ENCODE peak calls at places on chromosomes 11 and 22, in five cellular contexts. One of them, this sample, is unnamed.

GRCh38 chr11:68472778-68473177 is 12.2 kb downstream of the PPP6R3 start:
- DNase-seq in uterus: no peak
- DNase-seq in endodermal cell: no peak
- DNase-seq in PC-9: no peak
- DNase-seq in body of pancreas: no peak
- DNase-seq in this sample: no peak

GRCh38 chr11:73204711-73205121 is 13.4 kb upstream of the P2RY2 start:
- DNase-seq in uterus: peak; percentile 11
- DNase-seq in endodermal cell: peak; percentile 38
- DNase-seq in PC-9: no peak
- DNase-seq in body of pancreas: peak; percentile 77
- DNase-seq in this sample: no peak

GRCh38 chr22:25448435-25449051 is 115.9 kb upstream of the GRK3 start:
- DNase-seq in uterus: no peak
- DNase-seq in endodermal cell: peak; percentile 51
- DNase-seq in PC-9: no peak
- DNase-seq in body of pancreas: no peak
- DNase-seq in this sample: no peak

GRCh38 chr22:11253000-11253511 is 4274.9 kb upstream of the OR11H1 start:
- DNase-seq in uterus: peak; percentile 6
- DNase-seq in endodermal cell: no peak
- DNase-seq in PC-9: no peak
- DNase-seq in body of pancreas: no peak
- DNase-seq in this sample: peak; percentile 16

GRCh38 chr22:32564170-32565001 is 89.8 kb downstream of the FBXO7 start:
- DNase-seq in uterus: no peak
- DNase-seq in endodermal cell: no peak
- DNase-seq in PC-9: no peak
- DNase-seq in body of pancreas: no peak
- DNase-seq in this sample: no peak

GRCh38 chr22:24069721-24070120 is 58.6 kb downstream of the CABIN1 start:
- DNase-seq in uterus: no peak
- DNase-seq in endodermal cell: no peak
- DNase-seq in PC-9: no peak
- DNase-seq in body of pancreas: no peak
- DNase-seq in this sample: no peak

GRCh38 chr11:113473983-113474361 is 1.2 kb downstream of the DRD2 start:
- DNase-seq in uterus: no peak
- DNase-seq in endodermal cell: no peak
- DNase-seq in PC-9: no peak
- DNase-seq in body of pancreas: no peak
- DNase-seq in this sample: no peak

GRCh38 chr11:62546244-62546936 is at the start of gene AHNAK:
- DNase-seq in uterus: peak; percentile 84
- DNase-seq in endodermal cell: peak; percentile 90
- DNase-seq in PC-9: peak; percentile 83
- DNase-seq in body of pancreas: peak; percentile 76
- DNase-seq in this sample: peak; percentile 89

GRCh38 chr22:20234314-20234682 is 33.8 kb downstream of the RTN4R start:
- DNase-seq in uterus: no peak
- DNase-seq in endodermal cell: no peak
- DNase-seq in PC-9: no peak
- DNase-seq in body of pancreas: no peak
- DNase-seq in this sample: no peak

GRCh38 chr11:43567396-43567975 is 113.1 kb upstream of the HSD17B12 start:
- DNase-seq in uterus: no peak
- DNase-seq in endodermal cell: peak; percentile 61
- DNase-seq in PC-9: no peak
- DNase-seq in body of pancreas: no peak
- DNase-seq in this sample: no peak

GRCh38 chr22:46581580-46582244 is 38.5 kb upstream of the GRAMD4 start:
- DNase-seq in uterus: no peak
- DNase-seq in endodermal cell: peak; percentile 54
- DNase-seq in PC-9: no peak
- DNase-seq in body of pancreas: no peak
- DNase-seq in this sample: no peak

GRCh38 chr11:72989727-72990126 is 152.4 kb downstream of the FCHSD2 start:
- DNase-seq in uterus: no peak
- DNase-seq in endodermal cell: no peak
- DNase-seq in PC-9: no peak
- DNase-seq in body of pancreas: no peak
- DNase-seq in this sample: no peak

DNA sequence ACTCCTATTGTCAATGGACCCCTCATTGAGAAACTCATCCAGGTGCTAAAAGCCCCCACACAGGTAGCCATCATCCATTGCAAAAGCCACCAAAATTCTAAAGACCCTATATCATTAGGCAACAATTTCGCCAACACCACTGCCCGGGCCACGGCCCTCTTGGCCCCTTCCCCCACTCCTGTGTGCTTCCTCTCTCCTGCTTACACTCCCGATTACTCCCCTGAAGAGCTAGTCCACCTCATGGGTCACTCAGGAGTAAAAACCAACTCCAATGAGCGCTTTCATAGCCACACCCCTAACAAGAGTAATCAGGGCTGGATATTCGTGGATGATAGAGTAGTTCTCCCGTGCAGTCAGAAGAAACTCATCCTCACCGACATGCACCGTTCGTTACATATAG is 8.9 kb upstream of the OR56A3 start:
- DNase-seq in uterus: no peak
- DNase-seq in endodermal cell: no peak
- DNase-seq in PC-9: no peak
- DNase-seq in body of pancreas: no peak
- DNase-seq in this sample: no peak
- H3K9me3 ChIP-seq in uterus: no peaks in the 10 kb centered on the region
- H3K9me3 ChIP-seq in endodermal cell: no peaks in the 10 kb centered on the region
- H3K9me3 ChIP-seq in PC-9: no peaks in the 10 kb centered on the region
- H3K9me3 ChIP-seq in body of pancreas: no peaks in the 10 kb centered on the region
- H3K9me3 ChIP-seq in this sample: no peaks in the 10 kb centered on the region

GRCh38 chr22:44730034-44730433 is 22.3 kb upstream of the ARHGAP8 start:
- DNase-seq in uterus: no peak
- DNase-seq in endodermal cell: no peak
- DNase-seq in PC-9: no peak
- DNase-seq in body of pancreas: no peak
- DNase-seq in this sample: peak; percentile 30

GRCh38 chr22:44727709-44728108 is 24.7 kb upstream of the ARHGAP8 start:
- DNase-seq in uterus: no peak
- DNase-seq in endodermal cell: no peak
- DNase-seq in PC-9: no peak
- DNase-seq in body of pancreas: no peak
- DNase-seq in this sample: peak; percentile 12

GRCh38 chr22:44728761-44729261 is 23.6 kb upstream of the ARHGAP8 start:
- DNase-seq in uterus: peak; percentile 67
- DNase-seq in endodermal cell: no peak
- DNase-seq in PC-9: no peak
- DNase-seq in body of pancreas: no peak
- DNase-seq in this sample: peak; percentile 61

GRCh38 chr22:44730490-44731356 is 21.7 kb upstream of the ARHGAP8 start:
- DNase-seq in uterus: no peak
- DNase-seq in endodermal cell: no peak
- DNase-seq in PC-9: no peak
- DNase-seq in body of pancreas: no peak
- DNase-seq in this sample: peak; percentile 20

DNA sequence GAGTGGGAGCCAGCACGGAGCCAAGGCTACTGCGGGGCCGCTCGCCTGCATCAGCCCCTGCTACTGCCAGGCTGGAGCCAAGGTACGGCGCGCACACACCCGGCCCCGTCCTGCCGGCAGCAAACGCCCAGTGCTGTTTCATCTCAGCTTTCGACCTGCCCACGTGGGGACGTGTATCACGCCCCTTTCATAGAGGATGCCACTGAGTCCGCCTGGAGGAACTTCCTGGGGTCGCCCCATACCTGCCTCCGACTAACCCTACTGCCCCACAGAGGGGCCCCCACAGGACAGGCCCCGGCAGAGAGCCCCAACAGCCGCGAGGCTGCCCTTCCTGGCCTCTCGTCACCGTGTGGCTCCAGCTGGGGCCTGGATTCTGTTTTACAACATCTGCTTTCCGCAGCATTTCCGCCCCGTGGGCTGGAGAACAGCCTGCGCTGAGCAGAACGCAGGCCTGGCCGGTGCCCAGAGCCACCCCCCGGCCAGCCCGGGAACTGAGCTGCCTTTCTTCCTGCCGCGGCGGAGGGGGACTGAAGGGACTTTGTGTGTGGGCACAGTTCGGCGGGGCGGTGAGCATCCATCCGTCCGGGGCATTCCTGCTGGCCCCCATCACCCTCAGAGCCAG is 22.9 kb upstream of the ARHGAP8 start:
- DNase-seq in uterus: peak; percentile 71
- DNase-seq in endodermal cell: no peak
- DNase-seq in PC-9: no peak
- DNase-seq in body of pancreas: peak; percentile 35
- DNase-seq in this sample: peak; percentile 72
- H3K4me3 ChIP-seq in uterus: no peak overlapping the region
- H3K4me3 ChIP-seq in endodermal cell: no peak overlapping the region
- H3K4me3 ChIP-seq in PC-9: no peak overlapping the region
- H3K4me3 ChIP-seq in body of pancreas: no peak overlapping the region
- H3K4me3 ChIP-seq in this sample: no peak overlapping the region

GRCh38 chr11:101321222-101321621 is 191.6 kb upstream of the PGR start:
- DNase-seq in uterus: no peak
- DNase-seq in endodermal cell: peak; percentile 70
- DNase-seq in PC-9: no peak
- DNase-seq in body of pancreas: no peak
- DNase-seq in this sample: no peak

GRCh38 chr11:101326141-101326540 is 196.5 kb upstream of the PGR start:
- DNase-seq in uterus: no peak
- DNase-seq in endodermal cell: no peak
- DNase-seq in PC-9: no peak
- DNase-seq in body of pancreas: no peak
- DNase-seq in this sample: no peak

GRCh38 chr11:101327908-101328307 is 198.3 kb upstream of the PGR start:
- DNase-seq in uterus: no peak
- DNase-seq in endodermal cell: no peak
- DNase-seq in PC-9: no peak
- DNase-seq in body of pancreas: no peak
- DNase-seq in this sample: no peak

GRCh38 chr11:101323997-101324396 is 194.4 kb upstream of the PGR start:
- DNase-seq in uterus: no peak
- DNase-seq in endodermal cell: peak; percentile 50
- DNase-seq in PC-9: no peak
- DNase-seq in body of pancreas: no peak
- DNase-seq in this sample: peak; percentile 19
- TF ChIP-seq CTCF in uterus: peak; percentile 13
- TF ChIP-seq CTCF in endodermal cell: peak; percentile 56
- TF ChIP-seq CTCF in PC-9: no peak
- TF ChIP-seq CTCF in body of pancreas: no peak
- TF ChIP-seq CTCF in this sample: no peak

GRCh38 chr11:28133146-28133545 is 25.0 kb downstream of the METTL15 start:
- DNase-seq in uterus: no peak
- DNase-seq in endodermal cell: no peak
- DNase-seq in PC-9: no peak
- DNase-seq in body of pancreas: no peak
- DNase-seq in this sample: no peak
- H3K9me3 ChIP-seq in uterus: no peaks in the 10 kb centered on the region
- H3K9me3 ChIP-seq in endodermal cell: peaks cover 49% of the 10 kb centered on the region
- H3K9me3 ChIP-seq in PC-9: peaks cover 6% of the 10 kb centered on the region
- H3K9me3 ChIP-seq in body of pancreas: no peaks in the 10 kb centered on the region
- H3K9me3 ChIP-seq in this sample: no peaks in the 10 kb centered on the region

GRCh38 chr22:38941488-38941987 is 15.9 kb upstream of the APOBEC3A start:
- DNase-seq in uterus: no peak
- DNase-seq in endodermal cell: no peak
- DNase-seq in PC-9: no peak
- DNase-seq in body of pancreas: peak; percentile 54
- DNase-seq in this sample: no peak
- H3K4me3 ChIP-seq in uterus: no peak overlapping the region
- H3K4me3 ChIP-seq in endodermal cell: no peak overlapping the region
- H3K4me3 ChIP-seq in PC-9: no peak overlapping the region
- H3K4me3 ChIP-seq in body of pancreas: no peak overlapping the region
- H3K4me3 ChIP-seq in this sample: no peak overlapping the region

GRCh38 chr11:6234314-6235031 is at the start of gene FHIP1B:
- DNase-seq in uterus: peak; percentile 99
- DNase-seq in endodermal cell: peak; percentile 100
- DNase-seq in PC-9: peak; percentile 98
- DNase-seq in body of pancreas: peak; percentile 100
- DNase-seq in this sample: peak; percentile 100
- TF ChIP-seq CTCF in uterus: no peak
- TF ChIP-seq CTCF in endodermal cell: no peak
- TF ChIP-seq CTCF in PC-9: no peak
- TF ChIP-seq CTCF in body of pancreas: peak; percentile 10
- TF ChIP-seq CTCF in this sample: no peak

GRCh38 chr11:103744496-103745153 is 291.8 kb upstream of the DDI1 start:
- DNase-seq in uterus: no peak
- DNase-seq in endodermal cell: no peak
- DNase-seq in PC-9: no peak
- DNase-seq in body of pancreas: no peak
- DNase-seq in this sample: no peak
- H3K9me3 ChIP-seq in uterus: no peaks in the 10 kb centered on the region
- H3K9me3 ChIP-seq in endodermal cell: peaks cover 12% of the 10 kb centered on the region
- H3K9me3 ChIP-seq in PC-9: no peaks in the 10 kb centered on the region
- H3K9me3 ChIP-seq in body of pancreas: no peaks in the 10 kb centered on the region
- H3K9me3 ChIP-seq in this sample: peaks cover 29% of the 10 kb centered on the region

DNA sequence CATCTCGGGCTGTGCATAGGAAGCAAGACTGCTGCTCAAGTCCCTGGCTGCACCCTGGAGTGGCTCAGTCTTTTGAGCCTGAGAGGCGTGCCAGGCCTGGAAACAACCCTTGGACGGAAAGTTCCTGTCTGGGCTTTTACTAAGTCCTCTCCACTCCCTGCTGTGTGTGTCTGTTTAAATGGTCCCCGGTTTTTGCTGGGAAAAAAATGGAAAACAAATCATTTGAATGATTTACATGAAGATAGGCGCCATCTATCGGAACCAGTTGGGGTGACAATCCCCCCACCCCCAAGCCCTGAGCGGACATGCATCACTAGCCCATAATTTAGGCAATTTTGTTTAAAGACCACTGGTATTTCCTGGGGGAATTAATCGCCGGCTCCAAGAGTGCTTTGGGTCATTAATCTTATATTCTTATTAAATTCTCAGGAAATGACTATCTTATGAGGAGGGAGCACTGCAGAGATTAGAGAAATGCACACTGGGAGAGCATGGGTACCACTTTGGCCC is 2.7 kb upstream of the GAB2 start:
- DNase-seq in uterus: peak; percentile 76
- DNase-seq in endodermal cell: peak; percentile 78
- DNase-seq in PC-9: peak; percentile 74
- DNase-seq in body of pancreas: peak; percentile 58
- DNase-seq in this sample: peak; percentile 71
- H3K4me3 ChIP-seq in uterus: no peak overlapping the region
- H3K4me3 ChIP-seq in endodermal cell: no peak overlapping the region
- H3K4me3 ChIP-seq in PC-9: no peak overlapping the region
- H3K4me3 ChIP-seq in body of pancreas: no peak overlapping the region
- H3K4me3 ChIP-seq in this sample: peak overlapping the region; percentile 16